ENCODE peak calls at places on chromosomes 16 and 17, in five cellular contexts. K, M, D, P and N are unnamed samples.

GRCh38 chr16:28012031-28012445 is 51.5 kb downstream of the GSG1L start:
- DNase-seq in K (no peak), M (no peak), D (no peak), P (no peak), N (no peak)

GRCh38 chr16:25501530-25502255 is 190.1 kb upstream of the HS3ST4 start:
- DNase-seq in K (no peak), M (no peak), D (no peak), P (peak), N (no peak)

GRCh38 chr17:13372432-13372831 is 229.3 kb downstream of the HS3ST3A1 start:
- DNase-seq in K (no peak), M (no peak), D (no peak), P (no peak), N (no peak)

GRCh38 chr17:63295288-63295687 is 150.8 kb downstream of the CYB561 start:
- DNase-seq in K (no peak), M (no peak), D (peak), P (no peak), N (no peak)

GRCh38 chr17:21215935-21216334 is 2.0 kb upstream of the TMEM11 start:
- DNase-seq in K (no peak), M (no peak), D (no peak), P (peak), N (peak)

GRCh38 chr16:71214771-71215381 is 15.6 kb downstream of the HYDIN start:
- DNase-seq in K (no peak), M (no peak), D (no peak), P (peak), N (no peak)

GRCh38 chr16:745739-746138 is 4.9 kb upstream of the CIAO3 start:
- DNase-seq in K (peak), M (no peak), D (no peak), P (peak), N (no peak)

GRCh38 chr16:2761472-2761871 is 9.0 kb downstream of the SRRM2 start:
- DNase-seq in K (no peak), M (no peak), D (no peak), P (no peak), N (no peak)

GRCh38 chr17:45227631-45228120 is 6.0 kb downstream of the FMNL1 start:
- DNase-seq in K (no peak), M (no peak), D (no peak), P (no peak), N (no peak)

GRCh38 chr17:145671-146541 is 8.5 kb downstream of the SCGB1C2 start:
- DNase-seq in K (no peak), M (no peak), D (no peak), P (no peak), N (no peak)

DNA sequence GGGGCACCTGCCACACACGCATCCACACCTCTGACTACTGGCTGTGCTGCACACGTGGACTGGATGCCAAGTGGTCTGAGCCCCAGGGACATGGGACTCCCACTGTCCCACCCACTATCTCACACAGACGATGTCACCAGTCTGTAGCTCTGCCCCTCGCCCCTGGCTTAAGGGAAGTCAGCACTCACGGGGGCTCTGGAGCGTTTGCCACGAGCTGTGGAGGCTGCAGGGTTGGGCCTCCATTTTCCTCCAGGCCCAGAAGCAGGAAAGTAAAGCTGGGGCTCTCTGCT is 22.1 kb downstream of the FOXF1 start:
- DNase-seq in K (no peak), M (no peak), D (no peak), P (no peak), N (no peak)
- H2BK12ac ChIP-seq in K (no peak), M (no peak), D (no peak), P (no peak), N (no peak)

GRCh38 chr17:78357687-78358537 is 2.0 kb downstream of the SOCS3 start:
- DNase-seq in K (peak), M (no peak), D (no peak), P (no peak), N (peak)
- H3K14ac ChIP-seq in K (no peak), M (no peak), D (no peak), P (peak), N (no peak)

GRCh38 chr17:65561394-65562205 is at the start of gene AXIN2:
- DNase-seq in K (peak), M (peak), D (peak), P (peak), N (peak)
- H2BK12ac ChIP-seq in K (no peak), M (peak), D (peak), P (peak), N (no peak)

GRCh38 chr16:30555848-30556473 is 2.2 kb downstream of the ZNF764 start:
- DNase-seq in K (no peak), M (no peak), D (no peak), P (no peak), N (no peak)

GRCh38 chr16:30558789-30559377 is 709 bp upstream of the ZNF764 start:
- DNase-seq in K (no peak), M (no peak), D (no peak), P (no peak), N (no peak)

GRCh38 chr16:30557397-30557949 is 701 bp downstream of the ZNF764 start:
- DNase-seq in K (no peak), M (no peak), D (peak), P (no peak), N (peak)

GRCh38 chr16:30559690-30560089 is 1.5 kb upstream of the ZNF764 start:
- DNase-seq in K (no peak), M (no peak), D (no peak), P (no peak), N (no peak)

GRCh38 chr16:30557950-30558788 is at the start of gene ZNF764:
- DNase-seq in K (peak), M (peak), D (peak), P (peak), N (peak)
- H3K14ac ChIP-seq in K (peak), M (no peak), D (peak), P (peak), N (no peak)

DNA sequence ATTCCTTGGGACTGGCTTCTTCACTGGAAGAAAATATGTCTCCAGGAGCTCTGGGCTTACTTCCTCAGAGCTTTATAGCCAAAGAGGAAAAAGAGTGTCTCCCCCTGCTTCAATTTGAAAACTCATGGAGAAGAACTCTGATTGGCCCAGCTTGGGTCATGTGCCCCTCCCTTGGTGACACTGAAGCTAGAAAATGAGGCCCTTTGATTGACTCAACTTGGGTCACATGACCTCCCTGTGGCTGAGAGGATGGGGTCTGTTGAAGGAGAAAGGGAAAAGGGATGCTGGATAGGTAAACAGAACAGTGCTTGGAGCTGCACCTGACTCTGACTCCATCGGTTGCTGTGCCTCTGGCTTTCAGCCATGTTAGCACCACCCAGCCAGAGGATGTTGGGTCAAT is 70.6 kb upstream of the KSR1 start:
- DNase-seq in K (no peak), M (no peak), D (no peak), P (no peak), N (no peak)
- H2BK12ac ChIP-seq in K (no peak), M (no peak), D (no peak), P (no peak), N (no peak)

DNA sequence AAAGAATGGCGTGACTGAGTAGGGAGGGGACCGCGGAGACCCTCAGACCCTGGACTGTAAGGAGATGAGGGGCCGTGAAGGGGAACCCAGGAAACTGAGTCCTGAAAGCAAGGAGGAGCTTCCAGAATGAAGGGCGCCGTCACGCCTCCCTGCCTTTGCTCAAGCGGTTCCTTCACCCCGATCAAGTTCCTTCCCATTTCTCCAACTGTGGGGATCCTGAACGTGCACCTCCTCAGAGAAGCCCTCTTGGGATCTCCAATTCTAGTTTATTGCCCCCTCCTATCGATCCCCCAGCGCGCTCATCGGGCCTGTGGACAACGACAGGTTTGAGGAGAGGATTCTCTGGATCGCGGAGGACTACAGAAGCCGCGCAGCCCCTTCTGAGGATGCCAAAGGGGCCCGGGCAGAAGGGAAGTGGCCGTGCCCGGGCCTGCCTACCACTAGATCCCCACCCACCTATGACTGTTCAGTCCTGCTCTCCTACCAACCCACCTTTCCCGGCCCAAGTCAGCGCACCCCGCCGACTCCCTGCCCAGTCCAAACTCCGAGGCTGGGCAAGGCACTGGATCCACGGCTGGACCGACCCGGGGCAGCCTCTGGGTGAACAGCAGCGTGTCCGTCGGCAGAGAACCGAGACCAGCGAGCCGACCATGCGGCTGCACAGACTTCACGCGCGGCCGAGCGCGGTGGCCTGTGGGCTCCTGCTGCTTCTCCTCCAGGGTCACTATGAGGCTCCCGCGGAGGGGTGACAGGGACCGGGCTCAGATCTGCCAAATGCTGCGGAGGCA is 12.8 kb upstream of the CES3 start:
- DNase-seq in K (no peak), M (no peak), D (no peak), P (no peak), N (no peak)
- H3K14ac ChIP-seq in K (no peak), M (no peak), D (peak), P (no peak), N (no peak)

GRCh38 chr16:74268372-74268782 is 28.2 kb upstream of the PSMD7 start:
- DNase-seq in K (no peak), M (no peak), D (no peak), P (no peak), N (no peak)

GRCh38 chr16:74261068-74261467 is 35.5 kb upstream of the PSMD7 start:
- DNase-seq in K (no peak), M (no peak), D (no peak), P (no peak), N (no peak)

GRCh38 chr16:74264806-74265205 is 31.8 kb upstream of the PSMD7 start:
- DNase-seq in K (no peak), M (no peak), D (no peak), P (no peak), N (no peak)
- H2BK12ac ChIP-seq in K (no peak), M (no peak), D (no peak), P (no peak), N (no peak)

DNA sequence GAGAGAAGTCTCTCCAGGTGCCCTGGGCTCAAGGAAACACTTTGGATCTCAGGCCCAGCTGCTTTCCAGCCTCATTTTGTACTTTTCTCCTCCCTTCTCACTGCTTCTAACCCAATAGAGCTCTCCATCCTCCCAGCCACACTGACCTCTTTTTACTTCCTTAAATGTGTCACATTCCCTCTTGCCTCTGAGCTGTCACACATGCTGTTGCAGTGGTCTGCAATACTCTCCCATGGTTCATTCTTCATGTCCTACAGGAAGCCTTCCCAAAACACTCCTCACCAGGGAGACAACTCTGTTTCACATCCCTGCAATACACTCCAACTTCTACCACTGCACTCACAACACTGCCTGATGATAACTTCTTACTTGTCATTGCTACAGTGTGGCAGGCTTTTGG is 242.1 kb upstream of the DYNLRB2 start:
- DNase-seq in K (no peak), M (no peak), D (no peak), P (no peak), N (no peak)
- H3K14ac ChIP-seq in K (no peak), M (no peak), D (no peak), P (no peak), N (no peak)

DNA sequence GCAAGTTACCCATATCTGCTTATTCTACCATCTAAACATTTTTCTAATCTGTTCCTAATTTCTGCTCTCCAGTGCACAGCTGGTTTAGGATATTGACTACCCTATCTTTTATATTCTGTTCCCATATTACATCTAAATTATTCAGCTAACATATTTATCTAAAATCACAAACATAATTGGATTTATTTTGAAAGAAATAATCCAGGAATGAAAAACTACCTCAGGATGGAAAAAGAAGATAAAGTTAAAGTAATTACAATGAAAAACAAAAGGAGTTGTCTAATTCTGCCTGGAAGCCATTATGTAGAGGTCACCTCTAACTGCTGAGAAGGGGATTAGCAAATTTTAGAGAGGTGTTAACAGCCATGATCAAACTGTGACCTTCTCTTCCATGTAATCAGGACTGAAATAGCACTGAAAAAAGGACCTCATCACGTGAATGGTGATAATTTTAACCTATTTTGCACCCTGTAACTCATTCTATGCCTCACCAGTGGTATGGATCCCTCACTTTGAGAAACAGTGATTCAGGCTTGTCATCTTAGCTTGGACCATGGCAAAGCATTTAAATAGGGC is 653.3 kb downstream of the CDH11 start:
- DNase-seq in K (no peak), M (no peak), D (no peak), P (no peak), N (no peak)
- H2BK12ac ChIP-seq in K (no peak), M (no peak), D (no peak), P (no peak), N (no peak)

DNA sequence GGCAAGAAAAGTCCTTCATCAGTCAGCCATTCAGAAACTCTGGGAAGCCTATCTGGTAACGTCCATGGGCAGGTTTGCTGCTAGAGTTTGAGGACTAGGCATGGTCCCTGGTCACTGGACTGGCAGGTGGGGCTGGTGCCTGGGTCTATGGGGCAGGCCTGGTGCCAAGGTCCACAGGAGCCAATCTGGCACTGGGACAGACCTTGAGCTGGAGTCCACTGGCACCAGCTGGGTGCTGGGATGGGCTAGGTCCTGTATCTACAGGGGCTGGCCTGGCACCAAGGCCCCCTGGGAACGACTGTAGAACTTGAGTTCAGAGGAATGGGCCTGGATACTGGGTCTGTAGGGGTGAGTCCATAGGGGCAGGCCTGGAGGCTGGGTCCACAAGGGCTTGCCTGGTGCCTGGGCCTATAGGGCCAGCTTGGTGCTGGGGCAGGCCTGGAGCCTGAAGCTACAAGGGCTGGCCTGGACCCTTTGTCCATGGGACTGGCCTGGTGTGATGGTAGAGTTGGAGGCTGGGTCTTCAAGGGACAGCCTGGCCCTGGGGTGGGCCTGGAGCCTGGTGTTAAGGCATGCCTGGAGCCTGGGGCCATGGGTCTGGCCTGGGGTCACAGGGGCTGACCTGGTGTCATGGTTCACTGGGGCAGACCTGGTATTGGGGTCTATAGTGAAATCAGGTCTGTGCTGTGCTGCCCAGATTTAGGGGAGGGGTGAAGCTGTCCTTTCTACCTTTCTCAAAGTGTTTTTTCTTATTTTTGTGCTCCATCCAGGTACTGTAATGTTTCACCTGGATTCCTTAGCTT is 30.5 kb upstream of the NKD1 start:
- DNase-seq in K (peak), M (no peak), D (no peak), P (no peak), N (no peak)
- H3K14ac ChIP-seq in K (no peak), M (no peak), D (no peak), P (no peak), N (no peak)